ENCODE peak calls at places on chromosomes 7 and 10, in ten cellular contexts. One of them, this sample, is unnamed.

GRCh38 chr7:2070151-2070763 is 162.5 kb downstream of the MAD1L1 start:
- DNase-seq in memory B cell: no peak
- DNase-seq in stimulated activated CD8-positive, alpha-beta memory T cell treated with anti-CD3 and anti-CD28 coated beads, Interleukin-15, amount 100 ng/mL, for 24 hours: no peak
- DNase-seq in transverse colon: no peak
- DNase-seq in T-helper 2 cell: no peak
- DNase-seq in neuronal stem cell: no peak
- DNase-seq in PC-9: no peak
- DNase-seq in AG04450: no peak
- DNase-seq in NCI-H1694 treated with DMSO at 0.1 percent for 48 hours: no peak
- DNase-seq in heart right ventricle: no peak
- DNase-seq in this sample: no peak

GRCh38 chr7:102061981-102062390 is 224.7 kb upstream of the SH2B2 start:
- DNase-seq in memory B cell: peak
- DNase-seq in AG04450: no peak
- DNase-seq in heart right ventricle: no peak
- DNase-seq in transverse colon: no peak
- DNase-seq in stimulated activated CD8-positive, alpha-beta memory T cell treated with anti-CD3 and anti-CD28 coated beads, Interleukin-15, amount 100 ng/mL, for 24 hours: no peak
- DNase-seq in PC-9: no peak
- DNase-seq in neuronal stem cell: no peak
- DNase-seq in T-helper 2 cell: peak
- DNase-seq in NCI-H1694 treated with DMSO at 0.1 percent for 48 hours: no peak
- DNase-seq in this sample: no peak

GRCh38 chr10:47261556-47261955 is 38.4 kb upstream of the GDF10 start:
- DNase-seq in transverse colon: peak
- DNase-seq in memory B cell: no peak
- DNase-seq in heart right ventricle: no peak
- DNase-seq in neuronal stem cell: no peak
- DNase-seq in AG04450: no peak
- DNase-seq in stimulated activated CD8-positive, alpha-beta memory T cell treated with anti-CD3 and anti-CD28 coated beads, Interleukin-15, amount 100 ng/mL, for 24 hours: no peak
- DNase-seq in NCI-H1694 treated with DMSO at 0.1 percent for 48 hours: no peak
- DNase-seq in PC-9: no peak
- DNase-seq in T-helper 2 cell: no peak
- DNase-seq in this sample: no peak

GRCh38 chr7:101333912-101334311 is 12.3 kb upstream of the IFT22 start:
- DNase-seq in T-helper 2 cell: no peak
- DNase-seq in memory B cell: no peak
- DNase-seq in neuronal stem cell: no peak
- DNase-seq in NCI-H1694 treated with DMSO at 0.1 percent for 48 hours: no peak
- DNase-seq in AG04450: no peak
- DNase-seq in transverse colon: peak
- DNase-seq in heart right ventricle: no peak
- DNase-seq in PC-9: no peak
- DNase-seq in stimulated activated CD8-positive, alpha-beta memory T cell treated with anti-CD3 and anti-CD28 coated beads, Interleukin-15, amount 100 ng/mL, for 24 hours: no peak
- DNase-seq in this sample: no peak

GRCh38 chr7:98949336-98950044 is 71.2 kb downstream of the TRRAP start:
- DNase-seq in AG04450: no peak
- DNase-seq in heart right ventricle: peak
- DNase-seq in T-helper 2 cell: no peak
- DNase-seq in memory B cell: no peak
- DNase-seq in NCI-H1694 treated with DMSO at 0.1 percent for 48 hours: no peak
- DNase-seq in stimulated activated CD8-positive, alpha-beta memory T cell treated with anti-CD3 and anti-CD28 coated beads, Interleukin-15, amount 100 ng/mL, for 24 hours: no peak
- DNase-seq in PC-9: no peak
- DNase-seq in transverse colon: no peak
- DNase-seq in neuronal stem cell: no peak
- DNase-seq in this sample: no peak

GRCh38 chr10:124164252-124164651 is 70.9 kb upstream of the CHST15 start:
- DNase-seq in T-helper 2 cell: no peak
- DNase-seq in transverse colon: no peak
- DNase-seq in stimulated activated CD8-positive, alpha-beta memory T cell treated with anti-CD3 and anti-CD28 coated beads, Interleukin-15, amount 100 ng/mL, for 24 hours: no peak
- DNase-seq in neuronal stem cell: no peak
- DNase-seq in NCI-H1694 treated with DMSO at 0.1 percent for 48 hours: no peak
- DNase-seq in heart right ventricle: no peak
- DNase-seq in memory B cell: no peak
- DNase-seq in PC-9: no peak
- DNase-seq in AG04450: no peak
- DNase-seq in this sample: no peak

GRCh38 chr10:103676058-103676785 is 179.2 kb downstream of the SH3PXD2A start:
- DNase-seq in heart right ventricle: no peak
- DNase-seq in transverse colon: no peak
- DNase-seq in AG04450: no peak
- DNase-seq in memory B cell: no peak
- DNase-seq in neuronal stem cell: no peak
- DNase-seq in PC-9: no peak
- DNase-seq in stimulated activated CD8-positive, alpha-beta memory T cell treated with anti-CD3 and anti-CD28 coated beads, Interleukin-15, amount 100 ng/mL, for 24 hours: no peak
- DNase-seq in NCI-H1694 treated with DMSO at 0.1 percent for 48 hours: no peak
- DNase-seq in T-helper 2 cell: no peak
- DNase-seq in this sample: no peak

GRCh38 chr7:116377721-116378120 is 121.8 kb upstream of the CAV2 start:
- DNase-seq in T-helper 2 cell: no peak
- DNase-seq in memory B cell: no peak
- DNase-seq in AG04450: no peak
- DNase-seq in NCI-H1694 treated with DMSO at 0.1 percent for 48 hours: no peak
- DNase-seq in stimulated activated CD8-positive, alpha-beta memory T cell treated with anti-CD3 and anti-CD28 coated beads, Interleukin-15, amount 100 ng/mL, for 24 hours: no peak
- DNase-seq in heart right ventricle: no peak
- DNase-seq in neuronal stem cell: no peak
- DNase-seq in PC-9: no peak
- DNase-seq in transverse colon: no peak
- DNase-seq in this sample: no peak

GRCh38 chr10:68560201-68560915 is at the start of gene TET1:
- DNase-seq in stimulated activated CD8-positive, alpha-beta memory T cell treated with anti-CD3 and anti-CD28 coated beads, Interleukin-15, amount 100 ng/mL, for 24 hours: no peak
- DNase-seq in heart right ventricle: peak
- DNase-seq in NCI-H1694 treated with DMSO at 0.1 percent for 48 hours: no peak
- DNase-seq in neuronal stem cell: peak
- DNase-seq in AG04450: no peak
- DNase-seq in T-helper 2 cell: peak
- DNase-seq in transverse colon: peak
- DNase-seq in memory B cell: no peak
- DNase-seq in PC-9: no peak
- DNase-seq in this sample: no peak

GRCh38 chr7:144256112-144256511 is 8.5 kb downstream of the OR2A7 start:
- DNase-seq in transverse colon: no peak
- DNase-seq in PC-9: peak
- DNase-seq in NCI-H1694 treated with DMSO at 0.1 percent for 48 hours: no peak
- DNase-seq in T-helper 2 cell: no peak
- DNase-seq in heart right ventricle: no peak
- DNase-seq in AG04450: no peak
- DNase-seq in neuronal stem cell: no peak
- DNase-seq in stimulated activated CD8-positive, alpha-beta memory T cell treated with anti-CD3 and anti-CD28 coated beads, Interleukin-15, amount 100 ng/mL, for 24 hours: no peak
- DNase-seq in memory B cell: no peak
- DNase-seq in this sample: no peak

GRCh38 chr10:120077707-120078492 is 185.4 kb downstream of the SEC23IP start:
- DNase-seq in T-helper 2 cell: peak
- DNase-seq in NCI-H1694 treated with DMSO at 0.1 percent for 48 hours: no peak
- DNase-seq in neuronal stem cell: no peak
- DNase-seq in AG04450: no peak
- DNase-seq in heart right ventricle: no peak
- DNase-seq in memory B cell: no peak
- DNase-seq in transverse colon: no peak
- DNase-seq in stimulated activated CD8-positive, alpha-beta memory T cell treated with anti-CD3 and anti-CD28 coated beads, Interleukin-15, amount 100 ng/mL, for 24 hours: no peak
- DNase-seq in PC-9: no peak
- DNase-seq in this sample: no peak

GRCh38 chr7:82578430-82578829 is 134.9 kb upstream of the CACNA2D1 start:
- DNase-seq in T-helper 2 cell: no peak
- DNase-seq in neuronal stem cell: no peak
- DNase-seq in PC-9: no peak
- DNase-seq in NCI-H1694 treated with DMSO at 0.1 percent for 48 hours: no peak
- DNase-seq in stimulated activated CD8-positive, alpha-beta memory T cell treated with anti-CD3 and anti-CD28 coated beads, Interleukin-15, amount 100 ng/mL, for 24 hours: no peak
- DNase-seq in transverse colon: no peak
- DNase-seq in AG04450: no peak
- DNase-seq in heart right ventricle: no peak
- DNase-seq in memory B cell: no peak
- DNase-seq in this sample: no peak

GRCh38 chr7:56218510-56218909 is 102.3 kb upstream of the NUPR2 start:
- DNase-seq in memory B cell: no peak
- DNase-seq in PC-9: no peak
- DNase-seq in stimulated activated CD8-positive, alpha-beta memory T cell treated with anti-CD3 and anti-CD28 coated beads, Interleukin-15, amount 100 ng/mL, for 24 hours: no peak
- DNase-seq in heart right ventricle: no peak
- DNase-seq in T-helper 2 cell: no peak
- DNase-seq in NCI-H1694 treated with DMSO at 0.1 percent for 48 hours: no peak
- DNase-seq in neuronal stem cell: no peak
- DNase-seq in transverse colon: no peak
- DNase-seq in AG04450: no peak
- DNase-seq in this sample: no peak

GRCh38 chr10:43880160-43880559 is 231.5 kb upstream of the ZNF32 start:
- DNase-seq in T-helper 2 cell: no peak
- DNase-seq in heart right ventricle: no peak
- DNase-seq in NCI-H1694 treated with DMSO at 0.1 percent for 48 hours: no peak
- DNase-seq in memory B cell: no peak
- DNase-seq in PC-9: no peak
- DNase-seq in stimulated activated CD8-positive, alpha-beta memory T cell treated with anti-CD3 and anti-CD28 coated beads, Interleukin-15, amount 100 ng/mL, for 24 hours: no peak
- DNase-seq in neuronal stem cell: no peak
- DNase-seq in transverse colon: no peak
- DNase-seq in AG04450: no peak
- DNase-seq in this sample: no peak

GRCh38 chr10:77506517-77506916 is 131.1 kb downstream of the KCNMA1 start:
- DNase-seq in heart right ventricle: no peak
- DNase-seq in memory B cell: no peak
- DNase-seq in PC-9: no peak
- DNase-seq in AG04450: no peak
- DNase-seq in neuronal stem cell: no peak
- DNase-seq in stimulated activated CD8-positive, alpha-beta memory T cell treated with anti-CD3 and anti-CD28 coated beads, Interleukin-15, amount 100 ng/mL, for 24 hours: no peak
- DNase-seq in NCI-H1694 treated with DMSO at 0.1 percent for 48 hours: no peak
- DNase-seq in transverse colon: no peak
- DNase-seq in T-helper 2 cell: no peak
- DNase-seq in this sample: no peak

GRCh38 chr7:158487546-158488224 is 99.9 kb downstream of the PTPRN2 start:
- DNase-seq in transverse colon: no peak
- DNase-seq in T-helper 2 cell: no peak
- DNase-seq in stimulated activated CD8-positive, alpha-beta memory T cell treated with anti-CD3 and anti-CD28 coated beads, Interleukin-15, amount 100 ng/mL, for 24 hours: no peak
- DNase-seq in heart right ventricle: no peak
- DNase-seq in AG04450: no peak
- DNase-seq in PC-9: no peak
- DNase-seq in NCI-H1694 treated with DMSO at 0.1 percent for 48 hours: no peak
- DNase-seq in neuronal stem cell: no peak
- DNase-seq in memory B cell: no peak
- DNase-seq in this sample: no peak

GRCh38 chr10:132419631-132420468 is 22.9 kb downstream of the PWWP2B start:
- DNase-seq in PC-9: no peak
- DNase-seq in transverse colon: no peak
- DNase-seq in heart right ventricle: peak
- DNase-seq in AG04450: no peak
- DNase-seq in neuronal stem cell: no peak
- DNase-seq in NCI-H1694 treated with DMSO at 0.1 percent for 48 hours: no peak
- DNase-seq in T-helper 2 cell: no peak
- DNase-seq in stimulated activated CD8-positive, alpha-beta memory T cell treated with anti-CD3 and anti-CD28 coated beads, Interleukin-15, amount 100 ng/mL, for 24 hours: no peak
- DNase-seq in memory B cell: no peak
- DNase-seq in this sample: no peak

GRCh38 chr7:148556892-148557291 is 33.7 kb upstream of the C7orf33 start:
- DNase-seq in heart right ventricle: no peak
- DNase-seq in PC-9: no peak
- DNase-seq in transverse colon: no peak
- DNase-seq in NCI-H1694 treated with DMSO at 0.1 percent for 48 hours: no peak
- DNase-seq in memory B cell: no peak
- DNase-seq in stimulated activated CD8-positive, alpha-beta memory T cell treated with anti-CD3 and anti-CD28 coated beads, Interleukin-15, amount 100 ng/mL, for 24 hours: no peak
- DNase-seq in neuronal stem cell: no peak
- DNase-seq in T-helper 2 cell: peak
- DNase-seq in AG04450: no peak
- DNase-seq in this sample: peak

GRCh38 chr7:65974876-65975275 is 7.1 kb downstream of the GUSB start:
- DNase-seq in T-helper 2 cell: no peak
- DNase-seq in neuronal stem cell: no peak
- DNase-seq in stimulated activated CD8-positive, alpha-beta memory T cell treated with anti-CD3 and anti-CD28 coated beads, Interleukin-15, amount 100 ng/mL, for 24 hours: no peak
- DNase-seq in heart right ventricle: no peak
- DNase-seq in AG04450: no peak
- DNase-seq in NCI-H1694 treated with DMSO at 0.1 percent for 48 hours: no peak
- DNase-seq in memory B cell: no peak
- DNase-seq in transverse colon: no peak
- DNase-seq in PC-9: no peak
- DNase-seq in this sample: no peak

GRCh38 chr10:16639457-16639856 is 117.8 kb upstream of the C1QL3 start:
- DNase-seq in stimulated activated CD8-positive, alpha-beta memory T cell treated with anti-CD3 and anti-CD28 coated beads, Interleukin-15, amount 100 ng/mL, for 24 hours: no peak
- DNase-seq in transverse colon: no peak
- DNase-seq in AG04450: no peak
- DNase-seq in T-helper 2 cell: no peak
- DNase-seq in heart right ventricle: no peak
- DNase-seq in PC-9: no peak
- DNase-seq in memory B cell: no peak
- DNase-seq in neuronal stem cell: no peak
- DNase-seq in NCI-H1694 treated with DMSO at 0.1 percent for 48 hours: no peak
- DNase-seq in this sample: no peak

GRCh38 chr10:113681533-113682470 is 2.1 kb downstream of the CASP7 start:
- DNase-seq in transverse colon: no peak
- DNase-seq in NCI-H1694 treated with DMSO at 0.1 percent for 48 hours: no peak
- DNase-seq in stimulated activated CD8-positive, alpha-beta memory T cell treated with anti-CD3 and anti-CD28 coated beads, Interleukin-15, amount 100 ng/mL, for 24 hours: no peak
- DNase-seq in memory B cell: peak
- DNase-seq in heart right ventricle: no peak
- DNase-seq in T-helper 2 cell: peak
- DNase-seq in PC-9: no peak
- DNase-seq in neuronal stem cell: no peak
- DNase-seq in AG04450: no peak
- DNase-seq in this sample: no peak

GRCh38 chr10:97686301-97686961 is 610 bp downstream of the AVPI1 start:
- DNase-seq in memory B cell: no peak
- DNase-seq in T-helper 2 cell: peak
- DNase-seq in PC-9: no peak
- DNase-seq in AG04450: no peak
- DNase-seq in heart right ventricle: no peak
- DNase-seq in transverse colon: no peak
- DNase-seq in neuronal stem cell: no peak
- DNase-seq in NCI-H1694 treated with DMSO at 0.1 percent for 48 hours: no peak
- DNase-seq in stimulated activated CD8-positive, alpha-beta memory T cell treated with anti-CD3 and anti-CD28 coated beads, Interleukin-15, amount 100 ng/mL, for 24 hours: no peak
- DNase-seq in this sample: no peak

GRCh38 chr10:46235705-46236536 is 50.9 kb upstream of the ANTXRL start:
- DNase-seq in transverse colon: no peak
- DNase-seq in neuronal stem cell: no peak
- DNase-seq in NCI-H1694 treated with DMSO at 0.1 percent for 48 hours: no peak
- DNase-seq in AG04450: no peak
- DNase-seq in memory B cell: no peak
- DNase-seq in stimulated activated CD8-positive, alpha-beta memory T cell treated with anti-CD3 and anti-CD28 coated beads, Interleukin-15, amount 100 ng/mL, for 24 hours: no peak
- DNase-seq in PC-9: peak
- DNase-seq in T-helper 2 cell: no peak
- DNase-seq in heart right ventricle: no peak
- DNase-seq in this sample: no peak

GRCh38 chr10:77909755-77910375 is 16.7 kb downstream of the DLG5 start:
- DNase-seq in stimulated activated CD8-positive, alpha-beta memory T cell treated with anti-CD3 and anti-CD28 coated beads, Interleukin-15, amount 100 ng/mL, for 24 hours: no peak
- DNase-seq in T-helper 2 cell: no peak
- DNase-seq in neuronal stem cell: no peak
- DNase-seq in heart right ventricle: no peak
- DNase-seq in PC-9: peak
- DNase-seq in NCI-H1694 treated with DMSO at 0.1 percent for 48 hours: no peak
- DNase-seq in transverse colon: peak
- DNase-seq in memory B cell: no peak
- DNase-seq in AG04450: no peak
- DNase-seq in this sample: no peak

GRCh38 chr7:144587701-144588100 is 184.2 kb upstream of the NOBOX start:
- DNase-seq in transverse colon: no peak
- DNase-seq in AG04450: no peak
- DNase-seq in NCI-H1694 treated with DMSO at 0.1 percent for 48 hours: no peak
- DNase-seq in heart right ventricle: no peak
- DNase-seq in PC-9: no peak
- DNase-seq in stimulated activated CD8-positive, alpha-beta memory T cell treated with anti-CD3 and anti-CD28 coated beads, Interleukin-15, amount 100 ng/mL, for 24 hours: no peak
- DNase-seq in T-helper 2 cell: no peak
- DNase-seq in memory B cell: no peak
- DNase-seq in neuronal stem cell: no peak
- DNase-seq in this sample: no peak

GRCh38 chr7:71574153-71574894 is 442.4 kb downstream of the GALNT17 start:
- DNase-seq in AG04450: no peak
- DNase-seq in PC-9: no peak
- DNase-seq in NCI-H1694 treated with DMSO at 0.1 percent for 48 hours: no peak
- DNase-seq in memory B cell: no peak
- DNase-seq in neuronal stem cell: no peak
- DNase-seq in transverse colon: no peak
- DNase-seq in T-helper 2 cell: no peak
- DNase-seq in stimulated activated CD8-positive, alpha-beta memory T cell treated with anti-CD3 and anti-CD28 coated beads, Interleukin-15, amount 100 ng/mL, for 24 hours: no peak
- DNase-seq in heart right ventricle: no peak
- DNase-seq in this sample: no peak

GRCh38 chr10:76318171-76318570 is 886.7 kb downstream of the LRMDA start:
- DNase-seq in stimulated activated CD8-positive, alpha-beta memory T cell treated with anti-CD3 and anti-CD28 coated beads, Interleukin-15, amount 100 ng/mL, for 24 hours: no peak
- DNase-seq in transverse colon: no peak
- DNase-seq in PC-9: no peak
- DNase-seq in heart right ventricle: no peak
- DNase-seq in T-helper 2 cell: no peak
- DNase-seq in NCI-H1694 treated with DMSO at 0.1 percent for 48 hours: no peak
- DNase-seq in memory B cell: no peak
- DNase-seq in neuronal stem cell: no peak
- DNase-seq in AG04450: no peak
- DNase-seq in this sample: no peak

This sample was measured in NK-92 treated with Interleukin-12 subunit alpha and Interleukin-12 subunit beta, amount 100 ng/mL, for 24 hours.